ENCODE peak calls at places on chromosomes 3 and 15, in seven cellular contexts. One of them, this sample, is unnamed.

GRCh38 chr3:177521305-177521704 is 324.0 kb upstream of the TBL1XR1 start:
- DNase-seq in neural progenitor cell: peak; percentile 21
- DNase-seq in cardiac muscle cell: no peak
- DNase-seq in mammary epithelial cell: no peak
- DNase-seq in CD8-positive, alpha-beta T cell: no peak
- DNase-seq in pancreas: peak; percentile 68
- DNase-seq in ovary: no peak
- DNase-seq in this sample: no peak

GRCh38 chr3:11367116-11367781 is 95.1 kb downstream of the ATG7 start:
- DNase-seq in CD8-positive, alpha-beta T cell: no peak
- DNase-seq in neural progenitor cell: peak; percentile 33
- DNase-seq in pancreas: no peak
- DNase-seq in mammary epithelial cell: no peak
- DNase-seq in cardiac muscle cell: no peak
- DNase-seq in ovary: peak; percentile 55
- DNase-seq in this sample: no peak

GRCh38 chr15:86935841-86936240 is 856.2 kb downstream of the AGBL1 start:
- DNase-seq in pancreas: no peak
- DNase-seq in CD8-positive, alpha-beta T cell: no peak
- DNase-seq in cardiac muscle cell: no peak
- DNase-seq in mammary epithelial cell: no peak
- DNase-seq in neural progenitor cell: peak; percentile 46
- DNase-seq in ovary: no peak
- DNase-seq in this sample: peak; percentile 56

GRCh38 chr3:51696954-51697353 is 9.9 kb upstream of the GRM2 start:
- DNase-seq in CD8-positive, alpha-beta T cell: no peak
- DNase-seq in pancreas: no peak
- DNase-seq in mammary epithelial cell: no peak
- DNase-seq in cardiac muscle cell: no peak
- DNase-seq in neural progenitor cell: no peak
- DNase-seq in ovary: no peak
- DNase-seq in this sample: peak; percentile 68

GRCh38 chr3:47541583-47542108 is 28.1 kb upstream of the ELP6 start:
- DNase-seq in neural progenitor cell: no peak
- DNase-seq in mammary epithelial cell: no peak
- DNase-seq in ovary: no peak
- DNase-seq in CD8-positive, alpha-beta T cell: no peak
- DNase-seq in pancreas: no peak
- DNase-seq in cardiac muscle cell: no peak
- DNase-seq in this sample: no peak

GRCh38 chr15:77907824-77908751 is 169.4 kb downstream of the TBC1D2B start:
- DNase-seq in pancreas: peak; percentile 60
- DNase-seq in neural progenitor cell: peak; percentile 45
- DNase-seq in mammary epithelial cell: no peak
- DNase-seq in CD8-positive, alpha-beta T cell: peak; percentile 28
- DNase-seq in cardiac muscle cell: peak; percentile 76
- DNase-seq in ovary: no peak
- DNase-seq in this sample: no peak

GRCh38 chr3:133377396-133377795 is 22.5 kb upstream of the BFSP2 start:
- DNase-seq in neural progenitor cell: peak; percentile 49
- DNase-seq in cardiac muscle cell: peak; percentile 53
- DNase-seq in CD8-positive, alpha-beta T cell: no peak
- DNase-seq in ovary: no peak
- DNase-seq in mammary epithelial cell: peak; percentile 42
- DNase-seq in pancreas: no peak
- DNase-seq in this sample: no peak

GRCh38 chr15:90009301-90010063 is 8.4 kb downstream of the ZNF710 start:
- DNase-seq in neural progenitor cell: no peak
- DNase-seq in ovary: no peak
- DNase-seq in mammary epithelial cell: no peak
- DNase-seq in CD8-positive, alpha-beta T cell: no peak
- DNase-seq in pancreas: no peak
- DNase-seq in cardiac muscle cell: no peak
- DNase-seq in this sample: no peak

GRCh38 chr3:17087509-17087908 is 202.8 kb downstream of the PLCL2 start:
- DNase-seq in cardiac muscle cell: no peak
- DNase-seq in ovary: no peak
- DNase-seq in CD8-positive, alpha-beta T cell: no peak
- DNase-seq in neural progenitor cell: no peak
- DNase-seq in pancreas: no peak
- DNase-seq in mammary epithelial cell: no peak
- DNase-seq in this sample: no peak

GRCh38 chr3:55935241-55935640 is 448.1 kb upstream of the WNT5A start:
- DNase-seq in mammary epithelial cell: no peak
- DNase-seq in pancreas: no peak
- DNase-seq in neural progenitor cell: peak; percentile 29
- DNase-seq in cardiac muscle cell: no peak
- DNase-seq in CD8-positive, alpha-beta T cell: no peak
- DNase-seq in ovary: no peak
- DNase-seq in this sample: no peak

DNA sequence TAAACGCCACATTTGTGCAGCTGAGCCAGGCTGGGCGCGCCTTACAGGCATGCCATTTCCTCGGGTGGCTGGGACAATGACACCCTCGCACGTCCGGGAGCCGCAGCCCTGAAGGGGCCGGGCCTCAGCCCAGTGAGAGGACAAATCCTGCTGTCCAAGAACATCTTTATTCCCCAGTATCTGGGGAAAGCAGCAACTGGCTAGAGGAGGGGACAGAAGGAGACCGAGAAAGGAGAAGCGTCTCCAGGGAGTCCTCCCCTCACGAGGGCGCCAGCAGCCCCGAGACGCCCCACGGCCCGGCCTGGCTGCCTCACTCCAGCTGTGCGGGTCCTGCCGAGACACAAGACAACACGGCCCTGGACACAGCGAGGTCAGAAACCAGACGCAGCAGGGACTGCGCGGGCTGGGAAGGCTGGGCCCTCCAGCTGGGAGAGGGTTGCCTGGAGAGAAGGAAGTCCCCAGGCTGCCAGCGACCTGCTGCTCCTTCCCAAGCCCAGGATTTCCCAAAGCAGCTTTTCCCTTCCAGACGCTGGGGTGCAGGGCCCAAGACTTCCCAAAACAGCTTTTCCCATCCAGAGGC is 130.2 kb downstream of the CHSY1 start:
- DNase-seq in ovary: peak; percentile 71
- DNase-seq in pancreas: peak; percentile 41
- DNase-seq in CD8-positive, alpha-beta T cell: no peak
- DNase-seq in mammary epithelial cell: peak; percentile 14
- DNase-seq in cardiac muscle cell: peak; percentile 75
- DNase-seq in neural progenitor cell: peak; percentile 61
- DNase-seq in this sample: no peak
- TF ChIP-seq CTCF in ovary: peak; percentile 17
- TF ChIP-seq CTCF in pancreas: no peak
- TF ChIP-seq CTCF in CD8-positive, alpha-beta T cell: no peak
- TF ChIP-seq CTCF in mammary epithelial cell: no peak
- TF ChIP-seq CTCF in cardiac muscle cell: peak; percentile 46
- TF ChIP-seq CTCF in neural progenitor cell: peak; percentile 30
- TF ChIP-seq CTCF in this sample: peak; percentile 39

GRCh38 chr15:30903497-30904187 is at the start of gene FAN1:
- DNase-seq in mammary epithelial cell: peak; percentile 85
- DNase-seq in cardiac muscle cell: peak; percentile 93
- DNase-seq in pancreas: peak; percentile 93
- DNase-seq in CD8-positive, alpha-beta T cell: peak; percentile 66
- DNase-seq in neural progenitor cell: peak; percentile 90
- DNase-seq in ovary: peak; percentile 81
- DNase-seq in this sample: peak; percentile 93

GRCh38 chr15:30901889-30902288 is 1.8 kb upstream of the FAN1 start:
- DNase-seq in neural progenitor cell: no peak
- DNase-seq in ovary: no peak
- DNase-seq in CD8-positive, alpha-beta T cell: no peak
- DNase-seq in cardiac muscle cell: no peak
- DNase-seq in mammary epithelial cell: no peak
- DNase-seq in pancreas: no peak
- DNase-seq in this sample: no peak

GRCh38 chr15:30906366-30906765 is 2.7 kb downstream of the FAN1 start:
- DNase-seq in mammary epithelial cell: no peak
- DNase-seq in CD8-positive, alpha-beta T cell: no peak
- DNase-seq in ovary: no peak
- DNase-seq in pancreas: no peak
- DNase-seq in cardiac muscle cell: no peak
- DNase-seq in neural progenitor cell: no peak
- DNase-seq in this sample: no peak

GRCh38 chr15:30905821-30906220 is 2.1 kb downstream of the FAN1 start:
- DNase-seq in pancreas: no peak
- DNase-seq in ovary: no peak
- DNase-seq in CD8-positive, alpha-beta T cell: no peak
- DNase-seq in mammary epithelial cell: no peak
- DNase-seq in neural progenitor cell: no peak
- DNase-seq in cardiac muscle cell: peak; percentile 11
- DNase-seq in this sample: no peak

DNA sequence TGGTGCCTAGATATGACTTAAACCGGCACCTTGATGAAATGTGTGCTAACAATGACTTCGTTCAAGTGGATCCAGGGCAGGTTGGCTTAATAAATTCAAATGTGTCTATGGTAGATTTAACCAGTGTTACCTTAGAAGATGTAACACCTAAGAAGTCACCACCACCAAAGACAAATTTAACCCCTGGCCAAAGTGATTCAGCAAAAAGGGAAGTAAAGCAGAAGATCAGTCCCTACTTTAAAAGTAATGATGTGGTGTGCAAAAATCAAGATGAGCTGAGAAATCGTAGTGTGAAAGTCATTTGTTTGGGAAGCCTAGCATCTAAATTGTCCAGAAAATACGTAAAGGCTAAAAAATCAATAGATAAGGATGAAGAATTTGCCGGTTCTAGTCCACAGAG is 1.1 kb downstream of the FAN1 start:
- DNase-seq in cardiac muscle cell: no peak
- DNase-seq in mammary epithelial cell: no peak
- DNase-seq in neural progenitor cell: no peak
- DNase-seq in ovary: no peak
- DNase-seq in CD8-positive, alpha-beta T cell: no peak
- DNase-seq in pancreas: no peak
- DNase-seq in this sample: no peak
- H3K4me3 ChIP-seq in cardiac muscle cell: peak overlapping the region; percentile 73
- H3K4me3 ChIP-seq in mammary epithelial cell: peak overlapping the region; percentile 94
- H3K4me3 ChIP-seq in neural progenitor cell: peak overlapping the region; percentile 77
- H3K4me3 ChIP-seq in ovary: no peak overlapping the region
- H3K4me3 ChIP-seq in CD8-positive, alpha-beta T cell: no peak overlapping the region
- H3K4me3 ChIP-seq in pancreas: peak overlapping the region; percentile 86
- H3K4me3 ChIP-seq in this sample: peak overlapping the region; percentile 90

GRCh38 chr15:57216288-57216687 is 160.0 kb upstream of the CGNL1 start:
- DNase-seq in neural progenitor cell: peak; percentile 38
- DNase-seq in ovary: no peak
- DNase-seq in cardiac muscle cell: no peak
- DNase-seq in pancreas: no peak
- DNase-seq in CD8-positive, alpha-beta T cell: no peak
- DNase-seq in mammary epithelial cell: peak; percentile 64
- DNase-seq in this sample: no peak

GRCh38 chr15:57215371-57215770 is 160.9 kb upstream of the CGNL1 start:
- DNase-seq in CD8-positive, alpha-beta T cell: no peak
- DNase-seq in pancreas: no peak
- DNase-seq in ovary: no peak
- DNase-seq in cardiac muscle cell: no peak
- DNase-seq in neural progenitor cell: no peak
- DNase-seq in mammary epithelial cell: no peak
- DNase-seq in this sample: no peak

GRCh38 chr15:57220220-57220619 is 156.1 kb upstream of the CGNL1 start:
- DNase-seq in cardiac muscle cell: no peak
- DNase-seq in ovary: no peak
- DNase-seq in pancreas: no peak
- DNase-seq in mammary epithelial cell: no peak
- DNase-seq in CD8-positive, alpha-beta T cell: no peak
- DNase-seq in neural progenitor cell: no peak
- DNase-seq in this sample: no peak

GRCh38 chr15:57217716-57218598 is 158.3 kb upstream of the CGNL1 start:
- DNase-seq in mammary epithelial cell: peak; percentile 2
- DNase-seq in ovary: no peak
- DNase-seq in cardiac muscle cell: no peak
- DNase-seq in CD8-positive, alpha-beta T cell: no peak
- DNase-seq in pancreas: no peak
- DNase-seq in neural progenitor cell: peak; percentile 71
- DNase-seq in this sample: no peak

GRCh38 chr15:57218826-57219576 is 157.3 kb upstream of the CGNL1 start:
- DNase-seq in cardiac muscle cell: peak; percentile 44
- DNase-seq in pancreas: no peak
- DNase-seq in CD8-positive, alpha-beta T cell: no peak
- DNase-seq in ovary: no peak
- DNase-seq in neural progenitor cell: peak; percentile 70
- DNase-seq in mammary epithelial cell: peak; percentile 15
- DNase-seq in this sample: no peak
- H3K27ac ChIP-seq in cardiac muscle cell: peak overlapping the region; percentile 7
- H3K27ac ChIP-seq in pancreas: peak overlapping the region; percentile 50
- H3K27ac ChIP-seq in CD8-positive, alpha-beta T cell: no peak overlapping the region
- H3K27ac ChIP-seq in ovary: no peak overlapping the region
- H3K27ac ChIP-seq in neural progenitor cell: no peak overlapping the region
- H3K27ac ChIP-seq in mammary epithelial cell: no peak overlapping the region
- H3K27ac ChIP-seq in this sample: peak overlapping the region; percentile 4

GRCh38 chr15:64705006-64705405 is 70.4 kb downstream of the RBPMS2 start:
- DNase-seq in ovary: no peak
- DNase-seq in pancreas: no peak
- DNase-seq in cardiac muscle cell: no peak
- DNase-seq in mammary epithelial cell: no peak
- DNase-seq in CD8-positive, alpha-beta T cell: no peak
- DNase-seq in neural progenitor cell: no peak
- DNase-seq in this sample: no peak

GRCh38 chr15:64703632-64703959 is 71.8 kb downstream of the RBPMS2 start:
- DNase-seq in mammary epithelial cell: no peak
- DNase-seq in CD8-positive, alpha-beta T cell: no peak
- DNase-seq in ovary: no peak
- DNase-seq in cardiac muscle cell: no peak
- DNase-seq in neural progenitor cell: no peak
- DNase-seq in pancreas: no peak
- DNase-seq in this sample: no peak

GRCh38 chr15:64701482-64701881 is 73.9 kb downstream of the RBPMS2 start:
- DNase-seq in CD8-positive, alpha-beta T cell: no peak
- DNase-seq in neural progenitor cell: peak; percentile 50
- DNase-seq in cardiac muscle cell: no peak
- DNase-seq in pancreas: no peak
- DNase-seq in ovary: no peak
- DNase-seq in mammary epithelial cell: no peak
- DNase-seq in this sample: no peak

GRCh38 chr15:64701051-64701450 is 74.3 kb downstream of the RBPMS2 start:
- DNase-seq in CD8-positive, alpha-beta T cell: no peak
- DNase-seq in neural progenitor cell: no peak
- DNase-seq in mammary epithelial cell: no peak
- DNase-seq in pancreas: no peak
- DNase-seq in ovary: no peak
- DNase-seq in cardiac muscle cell: no peak
- DNase-seq in this sample: no peak

DNA sequence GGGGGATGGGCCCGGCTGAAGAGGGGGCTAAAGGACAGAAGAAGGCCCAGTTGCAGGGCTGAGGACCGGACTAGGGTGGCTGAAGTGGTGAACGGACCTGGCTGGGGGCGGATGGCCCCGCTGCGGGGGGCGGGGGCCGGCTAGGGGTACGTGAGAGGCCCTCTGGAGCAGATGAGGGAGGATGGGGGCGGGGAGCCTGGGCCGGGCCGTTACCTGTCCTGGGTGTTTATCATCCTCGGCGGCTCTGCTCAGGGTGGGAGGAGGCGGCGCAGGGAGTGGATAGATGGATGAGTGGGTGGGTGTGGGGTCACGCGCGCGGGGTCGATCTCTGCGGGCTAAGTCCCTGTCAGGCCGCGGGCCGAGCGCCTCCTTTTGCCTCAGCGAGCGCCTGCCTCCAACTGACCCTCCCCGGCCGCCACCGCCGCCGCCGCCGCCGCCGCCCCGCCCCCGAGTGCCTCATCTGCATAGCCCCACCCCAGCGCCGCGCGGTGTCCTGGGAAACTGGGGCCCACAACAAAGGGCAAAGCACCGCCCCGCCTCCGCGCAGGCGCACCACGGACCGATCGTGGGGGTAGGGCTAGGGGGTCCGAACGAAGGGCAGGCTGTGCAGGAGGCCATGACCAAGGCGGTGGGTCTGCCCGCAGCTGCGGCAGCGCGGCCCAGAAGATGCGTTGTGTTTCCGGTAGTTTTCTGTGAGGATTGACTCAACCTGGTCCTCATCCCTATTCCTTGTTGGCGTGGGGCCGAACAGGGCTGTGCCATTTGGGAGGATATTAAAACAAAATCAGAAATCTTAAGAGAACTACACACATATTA is 72.4 kb downstream of the RBPMS2 start:
- DNase-seq in ovary: peak; percentile 97
- DNase-seq in mammary epithelial cell: peak; percentile 84
- DNase-seq in CD8-positive, alpha-beta T cell: peak; percentile 97
- DNase-seq in cardiac muscle cell: peak; percentile 98
- DNase-seq in neural progenitor cell: peak; percentile 98
- DNase-seq in pancreas: peak; percentile 97
- DNase-seq in this sample: peak; percentile 98
- TF ChIP-seq CTCF in ovary: no peak
- TF ChIP-seq CTCF in mammary epithelial cell: no peak
- TF ChIP-seq CTCF in CD8-positive, alpha-beta T cell: no peak
- TF ChIP-seq CTCF in cardiac muscle cell: no peak
- TF ChIP-seq CTCF in neural progenitor cell: no peak
- TF ChIP-seq CTCF in pancreas: no peak
- TF ChIP-seq CTCF in this sample: peak; percentile 13